ENCODE peak calls at places on chromosome 6, in four cellular contexts. N is mesendoderm, D is H1, R is IMR-90. V is an unnamed sample. For H3K4me1, the result is how much of the 10 kb centered on the place peaks cover.

GRCh38 chr6:53811082-53811481 is 16.3 kb downstream of the LRRC1 start:
- DNase-seq in N (peak), D (no peak), R (no peak), V (peak)

GRCh38 chr6:83838727-83839126 is 14.4 kb upstream of the RIPPLY2 start:
- DNase-seq in N (peak), D (no peak), R (peak), V (no peak)

GRCh38 chr6:81144346-81144745 is 608.1 kb downstream of the TENT5A start:
- DNase-seq in N (no peak), D (no peak), R (peak), V (no peak)

GRCh38 chr6:137910424-137910834 is 43.4 kb downstream of the TNFAIP3 start:
- DNase-seq in N (no peak), D (no peak), R (no peak), V (no peak)

GRCh38 chr6:25788305-25788922 is 33.9 kb downstream of the SLC17A4 start:
- DNase-seq in N (peak), D (peak), R (peak), V (peak)

GRCh38 chr6:53734473-53735299 is 60.1 kb upstream of the LRRC1 start:
- DNase-seq in N (peak), D (peak), R (peak), V (peak)

GRCh38 chr6:33591633-33592032 is 11.6 kb upstream of the BAK1 start:
- DNase-seq in N (no peak), D (no peak), R (no peak), V (no peak)

GRCh38 chr6:111609827-111610526 is 4.3 kb upstream of the TRAF3IP2 start:
- DNase-seq in N (no peak), D (no peak), R (no peak), V (no peak)

GRCh38 chr6:138818496-138819194 is 22.8 kb downstream of the ECT2L start:
- DNase-seq in N (peak), D (no peak), R (no peak), V (peak)

GRCh38 chr6:139175389-139175788 is 40.5 kb downstream of the HECA start:
- DNase-seq in N (no peak), D (no peak), R (no peak), V (no peak)

GRCh38 chr6:38134704-38135088 is 315.2 kb downstream of the ZFAND3 start:
- DNase-seq in N (no peak), D (no peak), R (no peak), V (no peak)

GRCh38 chr6:67885081-67886033 is 749.7 kb upstream of the ADGRB3 start:
- DNase-seq in N (no peak), D (no peak), R (no peak), V (no peak)

GRCh38 chr6:156347251-156348049 is 429.7 kb upstream of the ARID1B start:
- DNase-seq in N (no peak), D (no peak), R (peak), V (no peak)

GRCh38 chr6:26472549-26473245 is 14.9 kb downstream of the BTN2A1 start:
- DNase-seq in N (no peak), D (no peak), R (no peak), V (no peak)

GRCh38 chr6:72246926-72247325 is 360.6 kb downstream of the RIMS1 start:
- DNase-seq in N (peak), D (no peak), R (peak), V (peak)

GRCh38 chr6:137102050-137102848 is 57.5 kb upstream of the IL20RA start:
- DNase-seq in N (no peak), D (no peak), R (no peak), V (no peak)

GRCh38 chr6:30761791-30762429 is 17.6 kb upstream of the IER3 start:
- DNase-seq in N (no peak), D (no peak), R (no peak), V (no peak)

DNA sequence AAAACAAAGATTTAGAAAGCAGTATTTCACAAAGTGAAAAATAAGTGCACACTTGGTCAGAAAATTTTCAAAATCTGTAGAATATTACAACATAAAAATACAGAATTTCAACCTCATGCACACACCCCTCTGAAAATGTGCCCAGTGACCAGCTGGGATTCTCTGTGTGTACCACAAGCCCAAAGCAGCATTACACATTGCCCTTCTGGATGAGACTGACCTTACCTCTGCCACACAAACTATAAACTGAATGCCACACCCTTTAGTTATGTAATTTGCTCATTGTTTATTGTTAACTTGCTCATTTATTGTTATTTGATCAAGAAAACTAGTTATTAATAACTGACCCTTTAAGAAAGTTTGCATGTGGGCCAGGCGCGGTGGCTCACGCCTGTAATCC is 303.0 kb downstream of the FOXC1 start:
- DNase-seq in N (no peak), D (no peak), R (no peak), V (no peak)
- H3K4me1 ChIP-seq in N (under half), D (under half), R (under half), V (under half)

DNA sequence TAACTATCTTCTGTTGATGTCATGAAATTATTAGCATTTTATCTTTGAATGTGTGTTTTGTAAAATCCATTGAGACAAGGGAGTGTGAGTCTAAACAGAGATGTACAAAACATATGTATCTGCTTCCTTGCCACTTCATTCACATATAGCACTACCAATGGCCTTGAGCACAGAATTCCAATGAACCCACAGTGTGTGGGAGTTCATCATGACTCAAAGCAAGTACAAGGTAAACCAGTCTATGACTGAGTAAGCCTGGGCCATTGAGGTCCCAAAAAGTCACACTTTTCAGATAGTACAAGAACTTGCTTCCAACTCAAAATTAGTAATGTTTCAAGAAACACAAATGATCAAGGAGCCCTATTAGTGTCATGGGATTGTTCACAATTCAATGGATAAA is 218.6 kb downstream of the MANEA start:
- DNase-seq in N (no peak), D (no peak), R (no peak), V (no peak)
- H3K56ac ChIP-seq in N (no peak), D (no peak), R (no peak), V (no peak)

GRCh38 chr6:129597023-129597713 is 112.8 kb downstream of the ARHGAP18 start:
- DNase-seq in N (no peak), D (no peak), R (no peak), V (no peak)
- H3K4me1 ChIP-seq in N (under half), D (under half), R (under half), V (under half)

DNA sequence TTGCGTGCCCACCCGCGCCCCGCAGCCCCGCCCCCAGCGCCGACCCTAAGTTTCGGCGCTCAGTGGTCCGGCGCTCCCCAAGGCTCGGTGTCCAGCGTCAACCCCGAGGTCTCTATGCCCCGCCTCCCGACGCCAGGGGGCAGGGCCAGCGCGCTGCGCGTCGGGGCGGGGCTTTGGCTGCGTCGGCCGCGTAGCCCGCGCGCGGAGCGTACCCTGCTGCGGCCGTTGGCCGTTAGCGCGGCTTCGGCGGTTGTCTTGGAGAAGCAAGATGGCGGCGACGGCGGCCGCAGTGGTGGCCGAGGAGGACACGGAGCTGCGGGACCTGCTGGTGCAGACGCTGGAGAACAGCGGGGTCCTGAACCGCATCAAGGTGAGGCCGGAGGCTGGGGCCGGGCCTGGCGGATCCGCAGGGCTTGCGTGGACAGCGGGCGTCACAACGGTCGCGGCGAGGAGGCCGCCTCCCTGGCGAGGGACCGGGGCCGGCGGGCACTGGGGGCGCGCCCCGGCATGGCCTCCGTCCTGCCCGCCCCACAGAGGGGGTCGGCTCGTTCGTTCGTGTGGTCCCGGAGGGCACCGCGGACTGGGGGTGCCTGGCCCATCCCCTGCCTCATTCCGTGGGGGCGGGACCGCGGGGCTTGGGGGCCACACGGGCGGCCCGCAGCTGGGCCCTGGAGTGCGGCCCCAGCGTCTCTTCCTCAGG is at the start of gene CEP43:
- DNase-seq in N (peak), D (peak), R (peak), V (peak)
- H3K56ac ChIP-seq in N (peak), D (peak), R (peak), V (no peak)

GRCh38 chr6:42029062-42029685 is 21.1 kb upstream of the TAF8 start:
- DNase-seq in N (no peak), D (no peak), R (no peak), V (no peak)

GRCh38 chr6:42032366-42032765 is 18.0 kb upstream of the TAF8 start:
- DNase-seq in N (no peak), D (no peak), R (no peak), V (no peak)

GRCh38 chr6:42030585-42031506 is 19.5 kb upstream of the TAF8 start:
- DNase-seq in N (peak), D (no peak), R (no peak), V (no peak)

GRCh38 chr6:42028234-42029061 is 21.9 kb upstream of the TAF8 start:
- DNase-seq in N (peak), D (no peak), R (peak), V (no peak)

DNA sequence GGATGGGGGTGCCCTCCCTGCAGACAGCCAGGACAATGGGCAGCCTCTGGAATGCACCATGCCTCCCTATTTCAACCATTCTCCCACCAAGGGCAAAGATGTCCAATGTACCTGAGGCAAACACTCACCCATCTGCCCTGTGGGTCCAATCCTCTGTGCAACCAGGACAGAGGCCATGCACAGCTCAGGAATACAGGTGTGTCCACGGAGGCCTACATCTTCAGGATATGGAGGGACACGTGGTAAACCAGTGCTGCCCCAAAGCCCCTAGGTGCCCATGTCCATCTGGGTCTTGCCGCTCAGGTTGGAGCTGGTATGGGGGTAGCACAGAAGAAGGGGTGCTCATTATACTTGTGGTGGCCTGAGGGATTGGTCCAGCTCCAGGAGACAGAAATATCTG is 20.4 kb upstream of the TAF8 start:
- DNase-seq in N (no peak), D (no peak), R (no peak), V (no peak)
- H3K4me1 ChIP-seq in N (under half), D (under half), R (under half), V (under half)

GRCh38 chr6:129209355-129209754 is 326.4 kb downstream of the LAMA2 start:
- DNase-seq in N (no peak), D (no peak), R (peak), V (no peak)
- H3K56ac ChIP-seq in N (no peak), D (no peak), R (no peak), V (no peak)

GRCh38 chr6:16400248-16400760 is 161.9 kb downstream of the GMPR start:
- DNase-seq in N (no peak), D (no peak), R (no peak), V (no peak)

GRCh38 chr6:16404456-16404855 is 166.1 kb downstream of the GMPR start:
- DNase-seq in N (no peak), D (no peak), R (no peak), V (no peak)

GRCh38 chr6:16403831-16404230 is 165.4 kb downstream of the GMPR start:
- DNase-seq in N (no peak), D (no peak), R (peak), V (no peak)

GRCh38 chr6:16402501-16402900 is 164.1 kb downstream of the GMPR start:
- DNase-seq in N (peak), D (no peak), R (no peak), V (no peak)

GRCh38 chr6:16401868-16402267 is 163.5 kb downstream of the GMPR start:
- DNase-seq in N (no peak), D (no peak), R (no peak), V (no peak)
- H3K4me1 ChIP-seq in N (under half), D (under half), R (half or more), V (under half)